ENCODE peak calls at places on chromosomes 16 and 17, in seven cellular contexts. L is IMR-90, A is GM12878, F is K562, R is A549, W is H1, G is HepG2. Q is an unnamed sample.

GRCh38 chr17:11290814-11291213 is 49.8 kb downstream of the SHISA6 start:
- DNase-seq in W (no peak), L (no peak), F (no peak), A (no peak), G (no peak), R (no peak), Q (no peak)

GRCh38 chr16:72894291-72895151 is 153.4 kb downstream of the ZFHX3 start:
- DNase-seq in A (no peak), R (no peak), W (no peak), G (no peak), L (peak), F (no peak), Q (no peak)

GRCh38 chr16:88634141-88634993 is 4.0 kb upstream of the IL17C start:
- DNase-seq in W (peak), G (no peak), F (peak), A (peak), L (peak), R (no peak), Q (no peak)

GRCh38 chr17:63984651-63985386 is 12.1 kb upstream of the SCN4A start:
- DNase-seq in L (peak), F (no peak), G (peak), W (no peak), R (no peak), A (no peak), Q (peak)

GRCh38 chr17:58083491-58084316 is 485 bp downstream of the DYNLL2 start:
- DNase-seq in L (peak), W (peak), G (peak), R (peak), F (peak), A (no peak), Q (no peak)

GRCh38 chr17:40566027-40566426 is 755 bp upstream of the CCR7 start:
- DNase-seq in G (no peak), A (no peak), R (no peak), F (no peak), L (no peak), W (no peak), Q (no peak)

GRCh38 chr17:67035131-67036083 is 8.9 kb upstream of the CACNG1 start:
- DNase-seq in F (no peak), W (no peak), G (no peak), L (no peak), A (peak), R (no peak), Q (no peak)

GRCh38 chr16:66446737-66447136 is 19.6 kb downstream of the BEAN1 start:
- DNase-seq in G (no peak), W (no peak), L (no peak), F (no peak), A (no peak), R (no peak), Q (no peak)

GRCh38 chr17:5097101-5097834 is 14.4 kb downstream of the ZNF232 start:
- DNase-seq in R (no peak), F (no peak), G (no peak), L (no peak), W (peak), A (no peak), Q (no peak)

GRCh38 chr17:63442549-63443035 is 3.5 kb downstream of the CYB561 start:
- DNase-seq in A (no peak), R (no peak), G (no peak), L (no peak), F (peak), W (no peak), Q (no peak)

GRCh38 chr17:74202879-74203432 is 522 bp upstream of the RPL38 start:
- DNase-seq in F (no peak), R (no peak), L (no peak), G (no peak), W (no peak), A (no peak), Q (no peak)

GRCh38 chr17:38564869-38565268 is 40.9 kb downstream of the SRCIN1 start:
- DNase-seq in R (no peak), F (peak), W (no peak), L (no peak), A (no peak), G (no peak), Q (no peak)

GRCh38 chr17:47810901-47811635 is 10.5 kb downstream of the OSBPL7 start:
- DNase-seq in W (no peak), G (no peak), F (no peak), R (no peak), L (no peak), A (no peak), Q (no peak)

GRCh38 chr17:29514792-29515191 is 52.0 kb downstream of the ABHD15 start:
- DNase-seq in G (no peak), W (no peak), R (no peak), L (peak), F (no peak), A (no peak), Q (no peak)

GRCh38 chr16:31451681-31452351 is 7.5 kb upstream of the ARMC5 start:
- DNase-seq in F (peak), L (peak), G (peak), R (peak), A (no peak), W (no peak), Q (peak)

GRCh38 chr17:43217614-43218087 is 6.0 kb downstream of the TMEM106A start:
- DNase-seq in W (no peak), A (no peak), G (no peak), R (no peak), L (no peak), F (no peak), Q (no peak)

GRCh38 chr16:4666537-4667202 is 26.7 kb upstream of the NUDT16L1 start:
- DNase-seq in L (no peak), W (no peak), R (no peak), F (no peak), G (no peak), A (no peak), Q (no peak)
- TF ChIP-seq CEBPB in L (no peak), W (no peak), R (no peak), F (no peak), G (no peak), A (no peak), Q (no peak)

GRCh38 chr17:31908386-31908785 is 6.9 kb upstream of the UTP6 start:
- DNase-seq in R (no peak), G (no peak), W (no peak), A (no peak), L (no peak), F (no peak), Q (no peak)

GRCh38 chr17:31902693-31903092 is 1.2 kb upstream of the UTP6 start:
- DNase-seq in G (no peak), R (no peak), A (peak), F (no peak), L (no peak), W (no peak), Q (no peak)

GRCh38 chr17:31903401-31903800 is 1.9 kb upstream of the UTP6 start:
- DNase-seq in L (no peak), G (no peak), W (no peak), F (no peak), R (no peak), A (no peak), Q (no peak)

GRCh38 chr17:31907342-31907975 is 6.0 kb upstream of the UTP6 start:
- DNase-seq in F (no peak), R (no peak), L (peak), W (no peak), G (no peak), A (no peak), Q (no peak)
- TF ChIP-seq CEBPB in F (no peak), R (no peak), L (no peak), W (no peak), G (no peak), A (no peak), Q (no peak)

DNA sequence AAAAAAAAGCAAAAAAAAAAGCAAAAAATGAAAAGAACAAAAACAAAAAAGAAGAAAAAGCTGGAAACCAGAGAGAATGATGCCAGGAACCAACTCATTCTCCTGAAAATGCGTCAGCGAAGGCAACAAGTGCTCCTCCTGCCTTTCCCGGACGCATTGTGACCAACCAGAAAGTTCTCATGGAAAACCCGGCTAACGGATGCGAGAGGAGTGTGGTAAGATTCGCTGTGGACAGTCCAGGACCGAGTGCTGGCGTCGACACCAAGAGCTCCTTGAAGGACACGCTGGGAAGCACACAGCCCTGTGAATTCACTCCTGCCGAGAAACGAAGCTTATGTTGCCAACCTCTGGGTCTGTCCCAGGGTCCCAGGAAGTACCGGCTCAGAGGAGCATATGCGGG is 43.4 kb downstream of the METRNL start:
- DNase-seq in W (no peak), G (no peak), L (no peak), R (no peak), F (no peak), A (no peak), Q (no peak)
- TF ChIP-seq CEBPB in W (no peak), G (no peak), L (no peak), R (no peak), F (no peak), A (no peak), Q (no peak)

GRCh38 chr17:36933174-36934143 is 3.8 kb upstream of the LHX1 start:
- DNase-seq in R (no peak), L (no peak), W (no peak), G (no peak), F (no peak), A (no peak), Q (no peak)
- TF ChIP-seq CEBPB in R (no peak), L (no peak), W (no peak), G (no peak), F (no peak), A (no peak), Q (no peak)

DNA sequence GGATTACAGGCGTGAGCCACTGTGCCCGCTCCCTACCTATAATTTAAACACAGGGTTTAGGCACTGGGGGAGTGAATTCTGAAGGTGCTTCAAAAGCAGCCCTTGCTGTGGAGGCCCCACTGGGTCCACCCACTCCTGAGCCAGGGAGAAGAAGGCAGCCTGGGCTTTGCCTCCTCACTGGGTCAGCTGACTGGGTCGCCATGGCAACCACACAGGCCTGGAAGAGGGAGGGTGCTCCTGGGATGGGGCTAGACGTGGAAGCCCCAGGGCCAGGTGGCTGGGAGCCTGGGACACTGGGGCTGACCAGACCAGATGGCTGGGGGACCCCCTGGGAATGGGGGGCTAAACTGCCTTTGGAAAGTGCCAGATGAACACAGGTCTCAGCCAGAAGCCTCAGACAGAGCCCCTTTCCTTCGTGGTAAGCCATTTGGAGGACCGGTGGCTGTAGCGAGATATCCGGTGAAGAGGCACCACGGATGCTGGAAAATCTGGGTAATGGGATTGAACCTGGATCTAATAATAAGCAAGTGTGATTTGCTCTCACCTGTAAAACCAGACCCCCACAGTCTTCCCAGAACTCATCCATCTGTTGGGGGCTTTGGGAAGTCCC is 32.9 kb downstream of the TRARG1 start:
- DNase-seq in R (no peak), A (no peak), F (peak), G (peak), L (no peak), W (peak), Q (no peak)
- TF ChIP-seq CEBPB in R (no peak), A (no peak), F (no peak), G (no peak), L (no peak), W (no peak), Q (no peak)

DNA sequence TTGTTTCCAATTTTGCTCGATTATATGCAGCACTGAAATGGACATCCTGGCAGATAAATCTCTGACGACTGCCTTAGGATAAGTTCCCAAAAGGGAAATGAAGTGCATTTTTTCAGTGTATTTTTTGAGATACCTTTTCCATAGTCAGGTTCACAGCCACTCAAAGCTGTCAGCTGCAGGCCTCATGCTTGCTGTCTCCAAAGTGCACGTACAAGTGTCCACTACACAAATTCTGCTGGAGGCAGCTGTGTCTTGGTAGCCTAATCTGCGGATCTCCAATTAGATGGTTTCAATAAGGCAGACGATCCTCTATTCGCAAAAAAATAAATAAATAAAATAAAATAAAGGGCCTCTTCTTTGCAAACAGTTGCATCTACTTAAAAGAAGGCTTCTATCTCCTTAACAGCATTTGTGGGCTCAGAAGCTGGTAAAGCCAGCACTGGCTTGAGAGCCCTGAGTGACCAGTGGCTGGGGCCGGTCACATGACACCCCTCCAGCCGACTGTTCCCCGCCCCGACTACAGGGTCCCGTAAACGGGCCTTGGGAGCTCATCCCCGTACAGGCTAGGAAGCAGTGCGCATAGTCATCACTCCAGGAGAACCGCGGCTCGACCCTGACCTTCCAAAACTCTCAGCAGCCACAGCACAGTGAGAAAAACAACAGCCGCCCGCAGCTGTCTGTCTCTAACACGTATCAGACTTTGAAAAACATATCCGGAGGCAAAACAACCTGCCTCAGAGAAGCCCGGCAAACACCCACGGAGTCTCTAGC is 18.8 kb downstream of the RPH3AL start:
- DNase-seq in W (peak), A (no peak), G (no peak), L (peak), F (peak), R (no peak), Q (no peak)
- TF ChIP-seq CEBPB in W (no peak), A (no peak), G (no peak), L (no peak), F (no peak), R (no peak), Q (no peak)

DNA sequence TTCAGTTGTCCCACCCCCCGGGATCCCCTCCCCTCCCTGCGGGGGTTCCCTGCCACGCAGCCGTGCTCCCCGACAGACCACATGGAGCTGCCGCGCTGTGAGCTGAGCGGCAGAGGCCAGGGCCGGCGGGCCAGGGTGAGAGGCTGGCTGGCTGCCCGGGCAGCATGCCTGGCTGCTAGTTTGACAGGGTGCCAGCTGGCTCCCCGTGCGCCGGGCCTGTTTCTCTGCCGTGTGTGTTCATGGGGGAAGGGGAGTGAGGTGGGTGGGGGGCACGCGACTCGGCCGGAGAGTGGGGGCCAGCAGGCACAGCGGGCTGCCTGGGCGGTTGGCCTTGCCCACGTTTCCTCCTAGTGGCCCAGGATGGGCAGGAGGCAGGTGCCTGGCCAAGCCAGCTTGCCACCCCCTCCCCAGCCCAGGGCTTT is 34.1 kb downstream of the BAHCC1 start:
- DNase-seq in F (no peak), W (no peak), G (no peak), R (peak), L (peak), A (no peak), Q (no peak)
- TF ChIP-seq CEBPB in F (no peak), W (no peak), G (no peak), R (no peak), L (no peak), A (no peak), Q (no peak)

GRCh38 chr16:1992475-1993292 is 2.9 kb downstream of the SYNGR3 start:
- DNase-seq in G (no peak), W (peak), L (no peak), A (no peak), F (peak), R (no peak), Q (no peak)
- TF ChIP-seq CEBPB in G (no peak), W (no peak), L (no peak), A (no peak), F (no peak), R (no peak), Q (no peak)